ENCODE peak calls at places on chromosomes 6 and 20, in six cellular contexts. M is H1, G is HepG2, K is GM12891, Z is GM12878, P is K562. C is an unnamed sample.

GRCh38 chr20:23021941-23022340 is 13.2 kb upstream of the SSTR4 start:
- DNase-seq in P (no peak), Z (no peak), K (no peak), G (no peak), M (no peak), C (no peak)

GRCh38 chr6:101286146-101286545 is 107.4 kb upstream of the GRIK2 start:
- DNase-seq in P (no peak), Z (no peak), M (no peak), K (no peak), G (no peak), C (no peak)

GRCh38 chr6:34973547-34974248 is 84.6 kb downstream of the ANKS1A start:
- DNase-seq in G (peak; percentile 25), Z (no peak), P (peak; percentile 31), K (no peak), M (no peak), C (no peak)

GRCh38 chr20:1588869-1589460 is 30.8 kb downstream of the SIRPB1 start:
- DNase-seq in G (no peak), P (no peak), M (no peak), Z (no peak), K (no peak), C (no peak)

GRCh38 chr20:48682529-48683385 is 145.0 kb downstream of the PREX1 start:
- DNase-seq in G (peak; percentile 60), M (no peak), Z (no peak), P (peak; percentile 68), K (no peak), C (no peak)

GRCh38 chr6:36605560-36606391 is 11.6 kb downstream of the SRSF3 start:
- DNase-seq in K (no peak), P (no peak), M (no peak), Z (no peak), G (no peak), C (no peak)

GRCh38 chr20:4470375-4470774 is 251.3 kb upstream of the PRND start:
- DNase-seq in Z (no peak), G (no peak), K (no peak), M (no peak), P (no peak), C (no peak)

GRCh38 chr6:145866449-145867401 is 52.1 kb upstream of the FBXO30 start:
- DNase-seq in Z (no peak), M (no peak), P (no peak), G (no peak), K (no peak), C (no peak)

GRCh38 chr20:24309596-24309995 is 159.8 kb upstream of the SYNDIG1 start:
- DNase-seq in G (no peak), Z (no peak), P (no peak), M (no peak), K (no peak), C (no peak)

GRCh38 chr20:59520814-59521213 is 83.5 kb upstream of the PHACTR3 start:
- DNase-seq in P (no peak), Z (no peak), G (no peak), K (no peak), M (no peak), C (no peak)

GRCh38 chr6:144377586-144377985 is 92.5 kb downstream of the UTRN start:
- DNase-seq in K (no peak), G (no peak), P (no peak), Z (no peak), M (no peak), C (no peak)

GRCh38 chr20:50471231-50471630 is 39.0 kb upstream of the PTPN1 start:
- DNase-seq in M (no peak), K (no peak), P (no peak), Z (no peak), G (no peak), C (no peak)

GRCh38 chr6:42315991-42316378 is 98.3 kb upstream of the MRPS10 start:
- DNase-seq in G (peak; percentile 48), Z (no peak), P (no peak), M (peak; percentile 34), K (no peak), C (no peak)

GRCh38 chr20:33233129-33233774 is 2.5 kb upstream of the BPIFA1 start:
- DNase-seq in Z (no peak), K (no peak), P (no peak), G (peak; percentile 21), M (peak; percentile 21), C (no peak)

GRCh38 chr6:116572162-116572561 is 858 bp downstream of the RWDD1 start:
- DNase-seq in P (peak; percentile 13), M (no peak), G (peak; percentile 50), K (no peak), Z (no peak), C (no peak)

GRCh38 chr6:35209081-35209480 is 4.7 kb upstream of the SCUBE3 start:
- DNase-seq in P (no peak), K (no peak), Z (no peak), M (no peak), G (no peak), C (no peak)

GRCh38 chr20:11387189-11387754 is 530.4 kb upstream of the BTBD3 start:
- DNase-seq in Z (no peak), P (no peak), G (no peak), K (no peak), M (no peak), C (no peak)

GRCh38 chr6:3382399-3383279 is 74.2 kb downstream of the SLC22A23 start:
- DNase-seq in P (no peak), K (no peak), Z (no peak), M (no peak), G (peak; percentile 94), C (no peak)

GRCh38 chr6:455006-455585 is 63.5 kb downstream of the IRF4 start:
- DNase-seq in K (no peak), Z (no peak), M (no peak), P (no peak), G (no peak), C (no peak)

GRCh38 chr6:170454512-170455285 is 98.4 kb downstream of the PSMB1 start:
- DNase-seq in M (no peak), K (no peak), G (no peak), Z (no peak), P (no peak), C (no peak)

GRCh38 chr20:25345721-25346120 is 44.9 kb downstream of the ABHD12 start:
- DNase-seq in M (no peak), G (no peak), P (no peak), K (no peak), Z (no peak), C (no peak)

GRCh38 chr6:132715204-132715603 is 1.3 kb upstream of the VNN1 start:
- DNase-seq in Z (no peak), G (peak; percentile 65), P (no peak), M (peak; percentile 58), K (no peak), C (no peak)

GRCh38 chr20:11054266-11055025 is 380.6 kb upstream of the JAG1 start:
- DNase-seq in G (no peak), M (no peak), P (no peak), Z (no peak), K (no peak), C (no peak)

DNA sequence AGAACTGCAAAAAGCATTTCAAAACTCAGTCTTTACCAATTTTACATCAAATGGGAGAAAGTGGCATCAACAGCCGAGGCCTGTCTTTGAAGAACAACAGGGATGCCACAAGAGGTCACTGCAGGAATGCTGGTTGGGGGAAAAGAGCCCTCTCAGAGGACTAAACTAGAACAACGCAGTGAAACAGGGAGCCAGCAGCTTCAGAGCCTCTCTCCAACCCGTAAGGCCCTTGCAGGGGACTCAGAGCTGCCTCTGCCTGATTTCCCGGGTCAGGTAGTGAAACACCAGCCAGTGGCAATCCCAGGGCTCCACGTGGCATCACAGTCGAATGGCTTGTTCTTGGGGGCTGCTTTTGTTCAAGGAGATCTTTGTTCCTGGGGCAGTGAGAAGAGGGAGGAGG is 55.0 kb upstream of the KCNK16 start:
- DNase-seq in P (no peak), Z (no peak), K (peak; percentile 19), M (peak; percentile 60), G (peak; percentile 33), C (no peak)
- TF ChIP-seq POLR2AphosphoS5 in P (no peak), Z (no peak), K (no peak), M (no peak), G (no peak), C (no peak)

GRCh38 chr6:7894272-7895124 is 16.1 kb downstream of the TXNDC5 start:
- DNase-seq in Z (no peak), M (no peak), K (no peak), P (no peak), G (no peak), C (no peak)

GRCh38 chr6:7893342-7893741 is 17.2 kb downstream of the TXNDC5 start:
- DNase-seq in P (no peak), Z (no peak), K (no peak), G (no peak), M (no peak), C (no peak)

GRCh38 chr6:7896465-7896987 is 14.1 kb downstream of the TXNDC5 start:
- DNase-seq in Z (no peak), P (no peak), K (no peak), M (no peak), G (no peak), C (no peak)

GRCh38 chr6:7897461-7898192 is 13.0 kb downstream of the TXNDC5 start:
- DNase-seq in M (no peak), P (no peak), G (no peak), Z (no peak), K (no peak), C (no peak)

DNA sequence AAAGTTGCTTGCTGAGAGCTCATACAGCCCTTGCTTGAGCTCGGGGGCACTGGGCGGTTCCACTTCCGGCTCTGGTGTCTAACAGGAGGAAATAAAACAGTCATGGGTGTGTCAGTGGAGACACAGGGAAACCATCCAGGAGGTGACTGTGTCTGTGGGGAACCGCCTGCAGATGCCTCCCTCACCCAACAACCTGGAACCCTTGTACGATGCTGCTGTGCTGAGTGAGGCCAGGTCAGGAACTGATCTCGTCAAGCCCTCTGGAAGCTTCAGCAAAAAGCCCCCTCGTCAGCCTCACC is 15.5 kb downstream of the TXNDC5 start:
- DNase-seq in K (no peak), G (no peak), P (no peak), Z (no peak), M (no peak), C (no peak)
- TF ChIP-seq POLR2A in K (no peak), G (peak; percentile 23), P (no peak), Z (no peak), M (no peak), C (no peak)

GRCh38 chr6:150231456-150231855 is 88.6 kb downstream of the PPP1R14C start:
- DNase-seq in K (no peak), P (no peak), G (no peak), M (no peak), Z (no peak), C (no peak)
- TF ChIP-seq TAF1 in K (no peak), P (no peak), G (no peak), M (no peak), Z (no peak), C (no peak)

DNA sequence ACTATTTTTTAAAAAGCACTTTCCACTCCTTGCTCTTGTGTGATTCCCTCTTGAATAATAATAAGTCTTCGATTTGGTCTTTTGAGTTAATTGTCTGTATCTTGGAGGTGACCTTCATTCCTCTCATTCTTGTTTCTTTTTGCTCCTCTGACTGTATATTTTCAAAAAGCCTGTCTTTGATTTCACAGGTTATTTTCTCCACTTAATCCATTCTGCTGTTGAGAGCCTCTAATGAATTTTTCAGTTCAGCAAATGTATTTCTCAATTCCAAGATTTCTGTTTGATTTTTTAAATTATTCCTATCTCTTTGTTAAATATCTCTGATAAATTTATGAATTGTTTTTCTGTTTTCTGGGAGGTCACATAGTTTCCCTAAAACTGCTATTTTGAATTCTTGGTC is 21.7 kb upstream of the KIAA1586 start:
- DNase-seq in Z (no peak), M (no peak), P (no peak), G (no peak), K (no peak), C (no peak)
- TF ChIP-seq POLR2AphosphoS5 in Z (no peak), M (no peak), P (no peak), G (no peak), K (no peak), C (no peak)